ENCODE peak calls at places on chromosomes 6 and 20, in four cellular contexts. R, P, C and Z are unnamed samples.

GRCh38 chr6:159981171-159981571 is 12.3 kb downstream of the IGF2R start:
- DNase-seq in P (no peak), R (no peak), C (no peak), Z (no peak)

GRCh38 chr20:46265539-46265938 is 42.8 kb downstream of the CDH22 start:
- DNase-seq in C (no peak), P (no peak), R (no peak), Z (no peak)

GRCh38 chr20:3172933-3173581 is at the start of gene LZTS3:
- DNase-seq in C (no peak), P (peak; percentile 82), R (peak; percentile 21), Z (peak; percentile 94)

GRCh38 chr6:81331526-81331925 is 421.0 kb downstream of the TENT5A start:
- DNase-seq in R (no peak), C (no peak), P (no peak), Z (no peak)

GRCh38 chr6:166942393-166943168 is 13.8 kb downstream of the RNASET2 start:
- DNase-seq in C (no peak), P (no peak), R (no peak), Z (no peak)

GRCh38 chr6:144215932-144216667 is 65.8 kb downstream of the STX11 start:
- DNase-seq in R (peak; percentile 77), P (peak; percentile 85), C (peak; percentile 97), Z (peak; percentile 92)

GRCh38 chr6:123802351-123802696 is 1.3 kb upstream of the NKAIN2 start:
- DNase-seq in C (no peak), R (no peak), P (no peak), Z (no peak)

GRCh38 chr6:14321992-14322772 is 204.6 kb downstream of the CD83 start:
- DNase-seq in C (no peak), P (no peak), R (no peak), Z (no peak)

GRCh38 chr20:64049887-64050260 is 435 bp upstream of the SOX18 start:
- DNase-seq in R (no peak), P (no peak), C (no peak), Z (no peak)
- H3K4me3 ChIP-seq in R (peak overlapping the region; percentile 21), P (no peak overlapping the region), C (peak overlapping the region; percentile 33), Z (peak overlapping the region; percentile 40)

GRCh38 chr6:83083476-83083875 is 16.0 kb downstream of the DOP1A start:
- DNase-seq in C (no peak), R (no peak), P (no peak), Z (no peak)

GRCh38 chr6:83086751-83087150 is 19.3 kb downstream of the DOP1A start:
- DNase-seq in C (no peak), R (no peak), P (no peak), Z (no peak)
- H3K4me3 ChIP-seq in C (no peak overlapping the region), R (no peak overlapping the region), P (no peak overlapping the region), Z (no peak overlapping the region)

GRCh38 chr6:30100585-30101422 is 12.1 kb downstream of the TRIM31 start:
- DNase-seq in C (no peak), R (no peak), P (no peak), Z (peak; percentile 90)

GRCh38 chr6:30101939-30102700 is 10.8 kb downstream of the TRIM31 start:
- DNase-seq in C (no peak), P (peak; percentile 56), R (peak; percentile 36), Z (peak; percentile 97)

GRCh38 chr6:30097902-30098606 is 14.8 kb downstream of the TRIM31 start:
- DNase-seq in C (no peak), R (no peak), P (no peak), Z (no peak)

GRCh38 chr6:30101423-30101938 is 11.4 kb downstream of the TRIM31 start:
- DNase-seq in C (no peak), R (no peak), P (no peak), Z (no peak)

DNA sequence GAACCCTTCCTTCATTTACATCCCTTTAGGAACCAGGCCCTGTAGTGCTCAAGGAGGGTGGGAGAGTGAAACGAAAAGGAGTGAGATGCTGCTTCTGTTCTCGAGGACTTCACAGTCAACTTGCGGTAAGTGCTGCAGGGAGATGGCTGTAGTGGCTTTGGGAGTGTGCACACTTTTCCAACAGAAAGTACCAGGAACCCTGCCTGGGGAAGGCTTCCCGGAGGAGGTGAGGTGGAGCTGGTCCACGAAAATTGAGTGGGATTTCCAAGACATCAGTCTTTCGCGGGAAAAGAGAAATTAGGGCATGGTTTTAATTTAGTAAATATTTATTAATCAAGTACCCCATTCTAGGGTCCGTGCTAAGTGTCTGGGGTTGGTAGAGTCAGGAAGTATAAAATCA is 12.7 kb downstream of the TRIM31 start:
- DNase-seq in C (no peak), P (no peak), R (no peak), Z (no peak)
- H3K4me3 ChIP-seq in C (peak overlapping the region; percentile 78), P (no peak overlapping the region), R (no peak overlapping the region), Z (no peak overlapping the region)

GRCh38 chr6:71592641-71593040 is 293.7 kb upstream of the RIMS1 start:
- DNase-seq in C (no peak), P (no peak), R (no peak), Z (no peak)
- H3K4me3 ChIP-seq in C (no peak overlapping the region), P (no peak overlapping the region), R (no peak overlapping the region), Z (no peak overlapping the region)